ENCODE peak calls at places on chromosomes 13 and 19, in four cellular contexts. K is progenitor cell of endocrine pancreas, X is mesothelial cell of epicardium, A is upper lobe of left lung. W is an unnamed sample.

GRCh38 chr19:30103981-30104380 is 161.9 kb downstream of the URI1 start:
- DNase-seq in K (no peak), X (no peak), A (no peak), W (no peak)

GRCh38 chr19:14368011-14368513 is 13.2 kb upstream of the ADGRE5 start:
- DNase-seq in K (no peak), X (no peak), A (no peak), W (no peak)

GRCh38 chr19:30228726-30229523 is 143.3 kb upstream of the ZNF536 start:
- DNase-seq in K (no peak), X (no peak), A (no peak), W (no peak)

GRCh38 chr19:5578094-5578846 is 10.5 kb upstream of the TINCR start:
- DNase-seq in K (peak), X (peak), A (peak), W (peak)

GRCh38 chr13:53941588-53942190 is 913.1 kb downstream of the OLFM4 start:
- DNase-seq in K (no peak), X (no peak), A (no peak), W (no peak)

GRCh38 chr13:21719463-21719862 is 48.6 kb downstream of the FGF9 start:
- DNase-seq in K (no peak), X (no peak), A (no peak), W (no peak)

GRCh38 chr19:7888145-7888825 is at the start of gene LRRC8E:
- DNase-seq in K (peak), X (no peak), A (peak), W (no peak)

GRCh38 chr13:75494491-75494890 is 12.5 kb upstream of the TBC1D4 start:
- DNase-seq in K (no peak), X (no peak), A (no peak), W (no peak)

GRCh38 chr13:48426052-48426451 is 13.1 kb upstream of the LPAR6 start:
- DNase-seq in K (no peak), X (no peak), A (no peak), W (no peak)

GRCh38 chr19:48752511-48753365 is at the start of gene FUT1:
- DNase-seq in K (peak), X (peak), A (peak), W (peak)

GRCh38 chr13:43141685-43142084 is 118.3 kb downstream of the DNAJC15 start:
- DNase-seq in K (no peak), X (no peak), A (no peak), W (no peak)

GRCh38 chr13:36975172-36975571 is 24.0 kb downstream of the ALG5 start:
- DNase-seq in K (no peak), X (no peak), A (no peak), W (no peak)

GRCh38 chr19:53912653-53913052 is 3.6 kb downstream of the CACNG7 start:
- DNase-seq in K (no peak), X (no peak), A (no peak), W (no peak)
- TF ChIP-seq CTCF in K (peak), X (peak), A (no peak), W (peak)

GRCh38 chr19:19645233-19645870 is 1.9 kb upstream of the GMIP start:
- DNase-seq in K (no peak), X (no peak), A (no peak), W (no peak)

GRCh38 chr19:19643158-19644053 is at the start of gene GMIP:
- DNase-seq in K (peak), X (peak), A (peak), W (peak)

GRCh38 chr19:19647037-19647835 is 3.8 kb upstream of the GMIP start:
- DNase-seq in K (no peak), X (no peak), A (no peak), W (no peak)

GRCh38 chr19:19642506-19643157 is 825 bp downstream of the GMIP start:
- DNase-seq in K (no peak), X (no peak), A (peak), W (no peak)

DNA sequence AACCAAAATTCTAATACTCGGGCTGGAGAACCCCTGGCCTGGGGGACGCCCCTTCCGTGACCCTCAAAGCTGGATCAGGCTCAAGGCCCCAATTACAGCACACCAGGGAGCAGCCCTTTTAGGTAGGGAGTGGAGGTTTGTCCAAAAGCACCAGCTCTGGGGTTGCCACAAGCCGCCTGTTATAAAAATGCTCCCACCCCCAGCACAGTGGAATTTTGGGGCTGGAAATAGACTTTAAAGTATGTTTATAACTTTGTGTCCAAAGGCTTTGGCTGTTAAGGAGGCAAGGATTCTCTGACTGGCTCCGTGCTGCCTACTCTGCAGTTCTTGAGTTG is 564 bp upstream of the GMIP start:
- DNase-seq in K (no peak), X (no peak), A (no peak), W (no peak)
- TF ChIP-seq CTCF in K (no peak), X (peak), A (no peak), W (peak)

GRCh38 chr13:111598751-111599150 is 278.3 kb downstream of the TEX29 start:
- DNase-seq in K (no peak), X (no peak), A (no peak), W (no peak)

GRCh38 chr13:111597041-111598017 is 276.9 kb downstream of the TEX29 start:
- DNase-seq in K (no peak), X (no peak), A (no peak), W (no peak)

GRCh38 chr13:111602874-111603273 is 282.4 kb downstream of the TEX29 start:
- DNase-seq in K (no peak), X (no peak), A (no peak), W (no peak)

GRCh38 chr13:111595791-111596190 is 275.3 kb downstream of the TEX29 start:
- DNase-seq in K (no peak), X (no peak), A (no peak), W (no peak)

GRCh38 chr13:111599791-111600190 is 279.3 kb downstream of the TEX29 start:
- DNase-seq in K (no peak), X (no peak), A (no peak), W (no peak)
- TF ChIP-seq CTCF in K (no peak), X (no peak), A (no peak), W (no peak)

DNA sequence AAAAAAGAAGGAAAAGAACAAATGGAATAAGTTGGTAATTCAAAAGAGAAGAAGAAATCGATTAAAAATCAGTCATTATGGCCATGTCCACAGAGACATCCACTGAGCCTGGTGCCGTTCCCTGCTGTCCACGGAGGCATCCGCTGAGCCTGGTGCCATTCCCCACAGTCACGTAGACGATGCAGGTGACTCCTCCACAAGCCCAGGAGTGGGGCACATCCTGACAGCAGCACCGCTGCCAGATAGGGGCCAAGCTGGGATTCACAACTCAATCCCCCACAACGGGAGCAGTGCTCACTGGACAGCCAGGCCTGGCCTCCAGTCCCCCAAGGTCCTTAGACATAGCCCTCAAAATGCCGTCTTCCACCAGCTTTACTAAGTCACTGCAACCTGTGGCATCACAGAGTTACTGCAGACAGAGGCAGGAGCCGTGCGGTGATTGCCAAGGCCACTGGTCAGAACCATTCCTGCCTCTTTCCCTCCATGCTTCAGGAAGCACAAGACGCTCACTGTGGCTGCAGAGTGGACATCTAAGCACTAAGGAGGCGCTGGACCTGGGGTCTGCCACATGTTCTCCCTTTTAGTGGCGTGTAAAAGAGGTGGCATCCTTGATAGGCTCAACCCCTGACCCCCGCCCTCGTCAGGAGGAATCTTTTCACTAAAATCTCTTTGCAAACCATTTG is 131.5 kb upstream of the SPACA7 start:
- DNase-seq in K (no peak), X (no peak), A (no peak), W (no peak)
- TF ChIP-seq CTCF in K (no peak), X (no peak), A (no peak), W (no peak)

DNA sequence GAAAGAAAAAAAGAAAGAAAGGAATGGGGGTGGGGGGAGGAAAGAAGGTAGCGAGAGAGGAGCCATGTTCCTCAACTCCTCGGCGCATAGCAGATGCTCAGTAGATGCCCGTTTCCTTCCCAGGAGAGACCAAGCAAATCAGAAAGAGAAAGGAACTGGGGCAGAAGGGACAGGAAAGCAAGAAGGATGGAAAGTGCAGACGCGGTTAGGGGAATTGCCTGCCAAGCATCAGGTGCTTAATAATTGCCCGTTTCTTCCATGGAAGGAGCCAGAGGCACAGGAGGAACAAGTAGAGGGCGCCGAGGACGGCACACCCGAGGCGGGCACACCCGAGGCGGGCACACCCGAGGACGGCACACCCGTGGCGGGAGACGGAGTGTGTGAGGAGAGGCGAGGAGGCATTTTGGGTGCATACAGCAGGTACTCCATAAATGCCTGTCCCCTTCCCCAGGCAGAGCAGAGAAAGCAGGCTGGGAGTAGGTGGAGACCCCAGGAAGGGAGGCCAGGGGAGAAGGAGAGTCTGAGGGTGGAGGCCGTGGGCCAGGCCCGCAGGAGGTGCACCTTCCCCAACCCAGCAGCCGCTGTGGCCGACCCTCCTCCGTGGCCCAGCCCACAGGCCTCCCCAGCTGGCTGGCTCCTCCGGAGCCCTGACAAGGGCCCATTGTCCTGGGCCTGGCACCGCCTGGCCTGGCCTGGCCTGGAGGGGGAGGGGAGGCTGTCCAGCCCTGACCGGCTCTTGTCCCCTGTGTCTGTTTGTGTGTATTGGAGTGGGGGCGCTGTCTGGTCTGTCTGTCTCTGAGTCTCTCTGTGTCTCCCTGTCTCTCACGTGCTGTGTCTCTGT is 14.6 kb downstream of the JOSD2 start:
- DNase-seq in K (no peak), X (no peak), A (no peak), W (no peak)
- TF ChIP-seq CTCF in K (no peak), X (no peak), A (no peak), W (no peak)

DNA sequence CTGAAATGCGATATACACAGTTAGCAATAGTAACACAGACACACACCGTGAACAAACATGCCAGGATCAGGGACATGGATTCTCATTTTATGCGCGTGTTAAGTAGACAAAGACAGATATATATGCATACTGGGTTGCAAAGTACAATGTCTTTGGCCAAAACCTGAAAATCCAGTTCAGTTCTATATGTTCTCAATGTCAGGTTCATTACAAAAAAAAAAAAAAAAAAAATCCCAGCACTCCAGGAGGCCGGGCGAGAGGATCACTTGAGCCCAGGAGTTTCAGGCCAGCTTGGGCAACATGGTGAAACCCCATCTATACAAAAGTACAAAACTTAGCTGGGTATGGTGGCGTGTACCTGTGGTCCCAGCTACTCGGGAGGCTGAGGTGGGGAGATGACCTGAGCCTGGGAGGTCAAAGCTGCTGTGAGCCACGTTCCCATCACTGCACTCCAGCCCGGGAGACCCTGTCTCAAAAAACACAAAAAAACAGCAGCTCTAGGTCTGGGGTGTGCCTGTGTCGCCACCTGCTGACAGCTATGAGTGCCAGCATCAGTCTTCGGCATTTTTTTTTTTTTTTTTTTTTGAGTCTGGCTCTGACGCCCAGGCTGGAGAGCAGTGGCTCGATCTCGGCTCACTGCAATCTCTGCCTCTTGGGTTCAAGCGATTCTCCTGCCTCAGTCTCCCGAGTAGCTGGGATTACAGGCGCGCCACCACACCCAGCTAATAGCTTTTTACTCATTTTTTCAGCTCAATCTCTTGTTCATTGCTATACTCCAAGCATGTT is 10.3 kb downstream of the AP2S1 start:
- DNase-seq in K (no peak), X (no peak), A (peak), W (no peak)
- TF ChIP-seq CTCF in K (peak), X (peak), A (peak), W (peak)

DNA sequence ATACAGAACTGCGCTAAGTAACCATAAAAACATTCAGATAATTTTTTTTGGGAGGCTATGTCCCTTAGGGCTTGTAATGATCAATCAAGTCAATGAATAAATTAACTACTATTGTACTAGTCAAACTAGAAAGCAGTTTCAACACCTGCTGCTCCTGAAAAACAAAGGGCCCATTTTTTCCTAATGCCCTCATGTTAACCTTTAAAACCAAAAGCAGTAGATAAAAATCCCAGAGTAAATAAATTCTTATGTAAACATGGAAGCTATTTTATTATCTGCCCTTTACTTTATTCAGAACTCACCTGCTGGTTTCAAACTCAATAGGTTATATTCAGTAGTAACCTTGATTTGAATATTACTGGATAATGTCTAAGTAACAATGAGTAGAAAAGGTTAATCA is 159.5 kb upstream of the STARD13 start:
- DNase-seq in K (no peak), X (no peak), A (no peak), W (no peak)
- TF ChIP-seq CTCF in K (no peak), X (no peak), A (no peak), W (no peak)

GRCh38 chr13:66663206-66663605 is 566.9 kb downstream of the PCDH9 start:
- DNase-seq in K (no peak), X (no peak), A (no peak), W (no peak)
- TF ChIP-seq CTCF in K (no peak), X (no peak), A (no peak), W (no peak)

GRCh38 chr13:79973533-79973963 is 367.4 kb downstream of the SPRY2 start:
- DNase-seq in K (no peak), X (no peak), A (no peak), W (no peak)
- TF ChIP-seq CTCF in K (peak), X (peak), A (peak), W (peak)

DNA sequence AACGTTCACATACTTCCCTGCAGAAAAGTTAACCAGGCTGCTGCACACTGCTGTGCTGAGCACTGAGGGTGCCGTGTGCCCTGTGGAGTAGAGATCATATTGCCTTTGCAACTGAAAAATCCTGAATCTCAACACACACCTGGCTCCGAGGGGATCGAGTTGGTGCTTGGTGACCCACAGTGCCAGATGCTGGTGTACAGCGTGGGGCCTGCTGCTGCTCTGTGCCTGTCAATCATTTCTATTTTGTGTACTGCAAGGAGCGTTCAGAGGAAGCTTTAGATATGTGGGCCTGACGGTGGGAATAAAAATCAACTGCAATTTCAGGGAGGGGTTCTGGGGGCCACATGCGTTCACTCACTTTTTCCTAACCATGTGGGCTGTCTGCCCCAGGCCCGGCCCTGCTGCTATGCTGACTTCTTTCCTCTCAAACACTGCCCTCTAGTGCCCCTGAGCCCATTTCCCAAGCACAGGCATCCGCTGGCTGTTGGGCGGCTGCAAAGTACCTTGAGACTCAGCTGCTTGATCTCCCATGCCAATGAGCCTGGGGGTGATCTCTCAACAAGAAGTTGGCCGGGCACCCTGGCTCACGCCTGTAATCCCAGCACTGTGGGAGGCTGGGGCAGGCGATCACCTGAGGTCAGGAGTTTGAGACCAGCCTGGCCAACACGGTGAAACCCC is 9.7 kb upstream of the LENG8 start:
- DNase-seq in K (no peak), X (no peak), A (no peak), W (no peak)
- TF ChIP-seq CTCF in K (peak), X (no peak), A (no peak), W (peak)

W was measured in type B pancreatic cell.